ENCODE peak calls at places on chromosomes 5 and 9, in eight cellular contexts. K is dorsolateral prefrontal cortex; U is A549; H is AG10803; C is sigmoid colon; E is heart left ventricle; V is CD4-positive, alpha-beta T cell; P is pancreas. A is an unnamed sample.

GRCh38 chr9:15999422-16000339 is 446.8 kb downstream of the CCDC171 start:
- DNase-seq in K (no peak), U (peak), H (peak), C (no peak), E (peak), V (no peak), P (no peak), A (no peak)

GRCh38 chr9:99030082-99030481 is 74.8 kb upstream of the TGFBR1 start:
- DNase-seq in K (no peak), U (no peak), H (peak), C (no peak), E (no peak), V (no peak), P (no peak), A (no peak)

GRCh38 chr5:132090107-132090506 is 16.5 kb downstream of the CSF2 start:
- DNase-seq in K (no peak), U (no peak), H (peak), C (no peak), E (no peak), V (peak), P (no peak), A (no peak)

GRCh38 chr5:56099346-56099745 is 104.6 kb upstream of the IL6ST start:
- DNase-seq in K (no peak), U (no peak), H (peak), C (no peak), E (no peak), V (no peak), P (no peak), A (no peak)

GRCh38 chr9:137305788-137306545 is 3.9 kb upstream of the NRARP start:
- DNase-seq in K (no peak), U (no peak), H (no peak), C (no peak), E (peak), V (no peak), P (no peak), A (no peak)

GRCh38 chr5:73437126-73438047 is 11.2 kb downstream of the FOXD1 start:
- DNase-seq in K (no peak), U (peak), H (peak), C (no peak), E (no peak), V (no peak), P (no peak), A (peak)

GRCh38 chr5:174056064-174056842 is 10.7 kb downstream of the NSG2 start:
- DNase-seq in K (no peak), U (no peak), H (no peak), C (no peak), E (peak), V (no peak), P (no peak), A (no peak)

GRCh38 chr9:27487128-27487527 is 37.0 kb upstream of the IFNK start:
- DNase-seq in K (no peak), U (no peak), H (peak), C (no peak), E (no peak), V (no peak), P (no peak), A (no peak)

GRCh38 chr9:5428172-5428571 is 9.6 kb downstream of the PLGRKT start:
- DNase-seq in K (no peak), U (no peak), H (no peak), C (no peak), E (no peak), V (no peak), P (no peak), A (no peak)

GRCh38 chr9:135657416-135657815 is 5.7 kb upstream of the LCN9 start:
- DNase-seq in K (peak), U (no peak), H (no peak), C (no peak), E (no peak), V (no peak), P (no peak), A (no peak)

GRCh38 chr5:112146323-112146848 is 272.7 kb downstream of the EPB41L4A start:
- DNase-seq in K (no peak), U (no peak), H (peak), C (peak), E (peak), V (no peak), P (no peak), A (peak)

GRCh38 chr5:72347801-72348305 is 27.7 kb downstream of the PTCD2 start:
- DNase-seq in K (no peak), U (peak), H (peak), C (no peak), E (no peak), V (no peak), P (no peak), A (peak)

GRCh38 chr5:1549631-1550030 is 25.9 kb upstream of the LPCAT1 start:
- DNase-seq in K (no peak), U (no peak), H (no peak), C (no peak), E (no peak), V (no peak), P (no peak), A (no peak)

GRCh38 chr9:13939129-13939528 is 374.8 kb downstream of the NFIB start:
- DNase-seq in K (no peak), U (no peak), H (peak), C (no peak), E (no peak), V (no peak), P (no peak), A (no peak)

GRCh38 chr5:141848771-141849370 is 29.3 kb downstream of the PCDH1 start:
- DNase-seq in K (no peak), U (peak), H (peak), C (peak), E (peak), V (no peak), P (peak), A (peak)

GRCh38 chr9:136327313-136327971 is at the start of gene GPSM1:
- DNase-seq in K (no peak), U (peak), H (peak), C (peak), E (peak), V (peak), P (no peak), A (peak)

GRCh38 chr5:141875795-141876627 is 2.2 kb downstream of the PCDH1 start:
- DNase-seq in K (no peak), U (no peak), H (no peak), C (no peak), E (peak), V (no peak), P (peak), A (no peak)

GRCh38 chr5:91245871-91246270 is 137.2 kb downstream of the ARRDC3 start:
- DNase-seq in K (no peak), U (no peak), H (peak), C (no peak), E (no peak), V (no peak), P (no peak), A (no peak)
- TF ChIP-seq CTCF in K (peak), U (no peak), H (no peak), C (no peak), E (no peak), V (no peak), P (no peak), A (no peak)

GRCh38 chr9:129885018-129885669 is 49.9 kb downstream of the USP20 start:
- DNase-seq in K (no peak), U (no peak), H (no peak), C (peak), E (peak), V (no peak), P (peak), A (no peak)
- TF ChIP-seq CTCF in K (no peak), U (no peak), H (peak), C (peak), E (no peak), V (no peak), P (no peak), A (peak)

GRCh38 chr5:177509361-177509951 is at the start of gene DOK3:
- DNase-seq in K (no peak), U (no peak), H (no peak), C (no peak), E (peak), V (no peak), P (no peak), A (peak)

GRCh38 chr5:177511181-177511580 is 1.6 kb upstream of the DOK3 start:
- DNase-seq in K (no peak), U (no peak), H (no peak), C (no peak), E (no peak), V (no peak), P (no peak), A (no peak)

GRCh38 chr5:177511796-177512675 is 2.4 kb upstream of the DOK3 start:
- DNase-seq in K (no peak), U (no peak), H (no peak), C (no peak), E (no peak), V (no peak), P (no peak), A (no peak)

GRCh38 chr5:177509991-177510566 is 453 bp upstream of the DOK3 start:
- DNase-seq in K (no peak), U (no peak), H (no peak), C (no peak), E (no peak), V (no peak), P (no peak), A (peak)

DNA sequence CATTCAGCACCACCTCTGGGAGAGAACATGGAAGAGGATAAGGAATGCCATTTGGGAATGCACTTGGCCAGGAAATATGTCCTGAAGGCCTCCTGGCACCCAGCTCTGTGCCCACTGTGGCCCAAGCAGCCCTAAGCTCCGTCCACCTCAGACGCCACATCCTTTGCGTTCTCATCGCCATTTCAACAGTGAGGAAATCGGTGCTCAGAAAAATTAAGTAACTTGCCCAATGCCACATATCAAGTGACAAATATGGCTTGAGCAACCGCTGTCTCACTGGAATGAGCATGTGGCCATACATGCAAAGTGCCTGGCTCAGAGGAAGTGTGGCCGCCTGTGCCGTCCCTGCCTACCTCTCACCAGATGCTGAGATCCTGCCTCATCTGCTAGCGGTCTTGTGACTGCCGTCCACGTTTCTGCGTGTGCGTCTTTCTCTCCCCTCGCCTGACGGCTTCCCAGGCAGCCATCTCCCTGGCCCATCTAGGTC is 984 bp upstream of the DOK3 start:
- DNase-seq in K (no peak), U (no peak), H (no peak), C (no peak), E (no peak), V (no peak), P (no peak), A (no peak)
- TF ChIP-seq CTCF in K (no peak), U (no peak), H (no peak), C (no peak), E (no peak), V (no peak), P (no peak), A (no peak)

DNA sequence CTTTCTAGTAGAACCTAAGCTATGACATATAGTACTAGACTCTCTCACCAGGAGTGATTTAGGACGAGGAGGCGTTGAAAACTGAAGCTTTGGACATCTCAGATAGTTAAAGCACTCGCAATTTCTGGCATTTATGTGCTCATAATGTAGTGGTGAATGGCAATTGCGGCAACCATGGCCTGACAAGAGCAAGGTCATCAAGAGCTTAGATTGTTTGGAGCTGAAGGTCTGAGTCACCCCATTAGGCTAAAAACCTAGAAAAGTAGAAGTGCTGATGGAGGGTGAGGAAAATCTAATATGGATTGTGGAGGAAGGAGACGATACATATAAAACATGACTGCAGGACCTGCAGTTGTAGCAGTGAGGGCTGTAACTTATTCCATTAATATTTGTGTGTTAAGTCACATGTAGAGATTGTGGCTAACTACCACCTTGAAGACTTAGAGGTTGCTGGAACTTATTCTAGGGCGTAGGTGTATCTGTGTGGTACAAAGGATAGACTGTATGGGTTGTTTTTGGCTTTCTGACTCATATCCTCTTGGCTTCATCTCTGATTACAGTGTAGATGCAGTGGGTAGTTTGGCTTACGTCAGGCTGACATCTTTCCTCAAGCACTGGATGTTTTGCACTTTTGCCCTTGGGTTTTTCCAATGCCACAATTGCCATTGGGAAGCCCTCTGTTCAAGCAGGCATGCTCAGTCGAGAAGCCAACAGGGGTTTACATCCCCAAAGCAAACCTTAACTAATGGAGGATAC is 138.9 kb upstream of the CDKN2B start:
- DNase-seq in K (no peak), U (no peak), H (peak), C (no peak), E (no peak), V (no peak), P (no peak), A (no peak)
- TF ChIP-seq CTCF in K (no peak), U (no peak), H (no peak), C (no peak), E (no peak), V (no peak), P (no peak), A (no peak)

DNA sequence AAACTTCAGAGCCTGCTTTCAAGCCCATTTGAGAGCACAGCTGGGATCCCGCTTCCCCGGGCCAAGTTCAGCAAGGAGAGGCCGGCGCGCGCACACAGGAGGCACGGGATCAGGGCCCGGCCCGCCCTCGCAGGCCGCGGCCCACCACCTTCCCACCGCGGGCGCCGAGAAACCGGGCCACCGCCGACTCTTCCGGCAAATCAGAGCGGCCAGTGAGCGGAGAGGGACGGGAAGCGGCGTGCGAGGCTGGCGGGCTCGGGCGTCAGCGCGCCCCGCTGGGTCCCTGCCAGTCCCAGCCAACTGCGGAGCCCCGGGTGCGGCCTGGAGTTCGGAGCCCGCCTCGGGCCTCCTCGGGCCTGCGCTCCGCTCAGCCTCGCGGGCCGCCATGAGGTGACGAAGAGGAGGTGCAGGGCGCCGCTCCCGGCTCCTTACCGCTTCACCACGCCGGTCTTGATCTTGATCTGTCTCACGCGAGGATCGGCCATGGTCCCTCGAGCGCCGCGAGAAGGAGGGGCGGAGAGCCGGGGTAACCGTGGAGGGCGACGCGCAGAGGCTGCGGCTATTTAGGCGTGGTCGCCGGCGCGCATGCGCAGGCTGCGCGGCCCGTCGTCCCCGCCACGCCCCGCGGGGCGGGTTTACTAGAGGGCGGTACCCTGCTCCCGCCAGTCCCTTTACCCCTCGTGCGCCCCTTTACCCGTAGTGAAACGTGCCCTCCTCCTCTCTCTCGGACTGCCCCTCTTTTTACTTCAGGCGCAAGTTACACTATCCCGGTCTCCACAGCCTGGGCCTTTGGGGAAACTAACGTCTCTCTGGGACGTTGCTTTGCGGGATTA is at the start of gene TBCA:
- DNase-seq in K (peak), U (peak), H (peak), C (peak), E (peak), V (peak), P (peak), A (peak)
- TF ChIP-seq CTCF in K (peak), U (no peak), H (no peak), C (no peak), E (no peak), V (peak), P (no peak), A (no peak)

GRCh38 chr5:8845316-8845715 is 700.6 kb downstream of the SEMA5A start:
- DNase-seq in K (no peak), U (no peak), H (peak), C (no peak), E (no peak), V (no peak), P (no peak), A (no peak)

GRCh38 chr5:8844847-8845246 is 701.0 kb downstream of the SEMA5A start:
- DNase-seq in K (no peak), U (no peak), H (peak), C (no peak), E (no peak), V (no peak), P (no peak), A (no peak)

GRCh38 chr5:8843766-8844165 is 702.1 kb downstream of the SEMA5A start:
- DNase-seq in K (peak), U (no peak), H (peak), C (no peak), E (peak), V (no peak), P (no peak), A (no peak)

GRCh38 chr5:8844206-8844605 is 701.7 kb downstream of the SEMA5A start:
- DNase-seq in K (no peak), U (no peak), H (no peak), C (no peak), E (no peak), V (no peak), P (no peak), A (no peak)

GRCh38 chr5:8842906-8843590 is 702.8 kb downstream of the SEMA5A start:
- DNase-seq in K (peak), U (no peak), H (peak), C (no peak), E (no peak), V (no peak), P (no peak), A (no peak)
- TF ChIP-seq CTCF in K (peak), U (peak), H (peak), C (no peak), E (no peak), V (no peak), P (no peak), A (no peak)

GRCh38 chr5:322942-323879 is 1.7 kb downstream of the AHRR start:
- DNase-seq in K (no peak), U (no peak), H (peak), C (no peak), E (no peak), V (no peak), P (no peak), A (peak)

GRCh38 chr5:321726-322251 is 275 bp downstream of the AHRR start:
- DNase-seq in K (no peak), U (no peak), H (no peak), C (no peak), E (no peak), V (no peak), P (no peak), A (peak)

GRCh38 chr5:322281-322941 is 897 bp downstream of the AHRR start:
- DNase-seq in K (no peak), U (no peak), H (peak), C (no peak), E (no peak), V (no peak), P (no peak), A (peak)

GRCh38 chr5:320524-321232 is 836 bp upstream of the AHRR start:
- DNase-seq in K (peak), U (no peak), H (no peak), C (no peak), E (no peak), V (no peak), P (no peak), A (peak)

DNA sequence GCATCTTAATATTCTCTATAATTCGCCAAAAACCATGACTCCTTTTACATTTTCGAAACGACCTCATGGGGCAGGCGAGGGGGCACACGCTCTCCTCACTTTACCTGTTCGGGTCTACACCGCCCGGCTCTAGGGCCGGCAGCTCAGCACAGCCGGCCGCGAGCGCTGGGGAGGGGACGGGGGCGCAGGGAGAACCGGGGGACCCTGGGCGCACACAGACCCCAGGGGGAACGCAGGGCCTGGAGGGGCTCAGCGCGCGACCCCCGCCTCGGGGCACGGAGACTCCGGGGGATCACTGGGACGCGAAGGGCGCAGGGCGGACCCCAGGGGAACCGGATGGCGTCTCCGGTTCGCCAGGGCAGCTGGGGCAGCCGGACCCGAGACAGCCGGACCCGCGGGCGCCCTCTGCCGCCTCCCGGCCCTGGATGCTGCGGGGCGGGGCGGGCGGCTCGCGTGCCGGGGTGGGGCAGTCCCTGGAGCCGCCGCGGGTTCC is at the start of gene AHRR:
- DNase-seq in K (peak), U (peak), H (peak), C (no peak), E (peak), V (no peak), P (no peak), A (peak)
- TF ChIP-seq CTCF in K (peak), U (peak), H (peak), C (no peak), E (peak), V (peak), P (no peak), A (peak)

DNA sequence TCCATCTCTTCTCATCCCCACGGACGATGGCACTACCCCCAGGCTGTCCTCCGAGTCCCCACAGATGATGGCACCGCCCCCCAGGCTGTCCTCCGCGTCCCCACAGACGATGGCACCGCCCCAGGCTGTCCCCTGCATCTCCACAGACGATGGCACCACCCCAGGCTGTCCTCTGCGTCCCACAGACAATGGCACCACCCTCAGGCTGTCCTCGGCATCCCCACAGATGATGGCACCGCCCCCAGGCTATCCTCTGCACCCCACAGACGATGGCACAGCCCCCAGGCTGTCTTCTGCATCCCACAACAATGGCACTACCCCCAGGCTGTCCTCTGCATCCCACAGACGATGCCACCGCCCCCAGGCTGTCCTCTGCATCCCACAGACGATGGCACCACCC is 57.4 kb upstream of the PTCH1 start:
- DNase-seq in K (peak), U (no peak), H (no peak), C (no peak), E (no peak), V (no peak), P (no peak), A (no peak)
- TF ChIP-seq CTCF in K (no peak), U (peak), H (no peak), C (no peak), E (no peak), V (no peak), P (no peak), A (no peak)

DNA sequence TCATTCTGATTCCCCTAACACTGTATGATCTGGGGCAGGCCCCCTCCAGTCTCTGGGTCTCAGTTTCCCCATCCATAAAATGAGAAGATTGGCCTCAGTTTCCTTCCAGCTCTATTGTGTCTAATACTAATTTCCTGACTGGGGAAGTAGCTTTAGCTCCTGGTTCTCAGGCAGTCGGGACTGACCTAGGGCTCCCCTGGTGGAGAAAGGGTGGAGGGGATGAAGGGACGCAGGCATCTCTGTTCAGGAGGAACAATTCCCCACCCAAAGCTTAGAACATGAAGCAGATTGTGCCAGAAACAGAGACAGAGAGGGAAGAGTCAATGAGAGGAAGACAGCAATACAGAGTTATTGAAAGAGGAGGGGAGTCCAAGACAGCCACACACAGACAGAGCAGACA is 14.2 kb upstream of the PTGS1 start:
- DNase-seq in K (no peak), U (peak), H (no peak), C (no peak), E (no peak), V (no peak), P (no peak), A (no peak)
- TF ChIP-seq CTCF in K (peak), U (no peak), H (peak), C (no peak), E (no peak), V (no peak), P (no peak), A (no peak)